ENCODE peak calls at places on chromosomes 12 and 14, in nine cellular contexts. One of them, this sample, is unnamed. For H3K9me3 and H3K4me1, the result is how much of the 10 kb centered on the place peaks cover.

GRCh38 chr14:36944307-36945010 is 227.9 kb downstream of the SLC25A21 start:
- DNase-seq in IMR-90: peak
- DNase-seq in transverse colon: no peak
- DNase-seq in heart right ventricle: no peak
- DNase-seq in heart left ventricle: no peak
- DNase-seq in cardiac muscle cell: no peak
- DNase-seq in Panc1: no peak
- DNase-seq in adrenal gland: no peak
- DNase-seq in HCT116: no peak
- DNase-seq in this sample: no peak

GRCh38 chr12:26150737-26151450 is 26.1 kb upstream of the BHLHE41 start:
- DNase-seq in transverse colon: no peak
- DNase-seq in cardiac muscle cell: peak
- DNase-seq in Panc1: no peak
- DNase-seq in heart left ventricle: no peak
- DNase-seq in HCT116: no peak
- DNase-seq in adrenal gland: no peak
- DNase-seq in IMR-90: peak
- DNase-seq in heart right ventricle: peak
- DNase-seq in this sample: no peak

GRCh38 chr12:122865268-122866231 is 30.3 kb downstream of the HIP1R start:
- DNase-seq in Panc1: no peak
- DNase-seq in heart right ventricle: no peak
- DNase-seq in IMR-90: no peak
- DNase-seq in transverse colon: no peak
- DNase-seq in heart left ventricle: peak
- DNase-seq in adrenal gland: no peak
- DNase-seq in cardiac muscle cell: no peak
- DNase-seq in HCT116: peak
- DNase-seq in this sample: peak

GRCh38 chr12:58801986-58802385 is 118.3 kb downstream of the LRIG3 start:
- DNase-seq in Panc1: no peak
- DNase-seq in heart left ventricle: no peak
- DNase-seq in heart right ventricle: no peak
- DNase-seq in adrenal gland: no peak
- DNase-seq in cardiac muscle cell: no peak
- DNase-seq in IMR-90: no peak
- DNase-seq in transverse colon: no peak
- DNase-seq in HCT116: no peak
- DNase-seq in this sample: no peak

GRCh38 chr12:3035815-3036702 is 41.1 kb upstream of the TSPAN9 start:
- DNase-seq in heart left ventricle: peak
- DNase-seq in HCT116: no peak
- DNase-seq in transverse colon: no peak
- DNase-seq in adrenal gland: no peak
- DNase-seq in heart right ventricle: no peak
- DNase-seq in Panc1: no peak
- DNase-seq in cardiac muscle cell: peak
- DNase-seq in IMR-90: peak
- DNase-seq in this sample: no peak

GRCh38 chr12:48972213-48973021 is 882 bp upstream of the WNT10B start:
- DNase-seq in adrenal gland: no peak
- DNase-seq in HCT116: no peak
- DNase-seq in heart right ventricle: no peak
- DNase-seq in transverse colon: no peak
- DNase-seq in Panc1: no peak
- DNase-seq in cardiac muscle cell: no peak
- DNase-seq in heart left ventricle: no peak
- DNase-seq in IMR-90: peak
- DNase-seq in this sample: no peak

GRCh38 chr12:1533602-1534304 is 60.6 kb downstream of the FBXL14 start:
- DNase-seq in adrenal gland: no peak
- DNase-seq in heart right ventricle: no peak
- DNase-seq in Panc1: no peak
- DNase-seq in cardiac muscle cell: no peak
- DNase-seq in IMR-90: peak
- DNase-seq in heart left ventricle: no peak
- DNase-seq in HCT116: no peak
- DNase-seq in transverse colon: peak
- DNase-seq in this sample: no peak

GRCh38 chr12:29743801-29744200 is 39.9 kb downstream of the TMTC1 start:
- DNase-seq in adrenal gland: no peak
- DNase-seq in heart right ventricle: no peak
- DNase-seq in Panc1: no peak
- DNase-seq in transverse colon: no peak
- DNase-seq in cardiac muscle cell: peak
- DNase-seq in heart left ventricle: no peak
- DNase-seq in IMR-90: peak
- DNase-seq in HCT116: no peak
- DNase-seq in this sample: no peak

GRCh38 chr12:6276936-6277615 is 33.4 kb upstream of the PLEKHG6 start:
- DNase-seq in cardiac muscle cell: no peak
- DNase-seq in HCT116: no peak
- DNase-seq in IMR-90: no peak
- DNase-seq in Panc1: no peak
- DNase-seq in heart right ventricle: no peak
- DNase-seq in heart left ventricle: no peak
- DNase-seq in adrenal gland: no peak
- DNase-seq in transverse colon: peak
- DNase-seq in this sample: peak

GRCh38 chr12:123898673-123899072 is 74.0 kb downstream of the CCDC92 start:
- DNase-seq in Panc1: no peak
- DNase-seq in heart right ventricle: no peak
- DNase-seq in transverse colon: no peak
- DNase-seq in cardiac muscle cell: no peak
- DNase-seq in adrenal gland: no peak
- DNase-seq in HCT116: no peak
- DNase-seq in heart left ventricle: no peak
- DNase-seq in IMR-90: no peak
- DNase-seq in this sample: no peak

GRCh38 chr12:68460236-68460635 is 128.1 kb upstream of the MDM1 start:
- DNase-seq in HCT116: no peak
- DNase-seq in IMR-90: no peak
- DNase-seq in adrenal gland: no peak
- DNase-seq in heart right ventricle: no peak
- DNase-seq in cardiac muscle cell: no peak
- DNase-seq in heart left ventricle: no peak
- DNase-seq in transverse colon: no peak
- DNase-seq in Panc1: no peak
- DNase-seq in this sample: no peak

GRCh38 chr14:68695326-68695768 is 97.5 kb downstream of the ZFP36L1 start:
- DNase-seq in heart right ventricle: no peak
- DNase-seq in cardiac muscle cell: peak
- DNase-seq in HCT116: peak
- DNase-seq in heart left ventricle: no peak
- DNase-seq in IMR-90: peak
- DNase-seq in Panc1: peak
- DNase-seq in transverse colon: no peak
- DNase-seq in adrenal gland: peak
- DNase-seq in this sample: peak

GRCh38 chr12:91984571-91984970 is 161.1 kb downstream of the BTG1 start:
- DNase-seq in transverse colon: no peak
- DNase-seq in adrenal gland: no peak
- DNase-seq in cardiac muscle cell: no peak
- DNase-seq in IMR-90: peak
- DNase-seq in heart left ventricle: no peak
- DNase-seq in HCT116: no peak
- DNase-seq in heart right ventricle: no peak
- DNase-seq in Panc1: no peak
- DNase-seq in this sample: no peak

GRCh38 chr12:25992026-25992782 is 33.7 kb downstream of the RASSF8 start:
- DNase-seq in heart left ventricle: no peak
- DNase-seq in adrenal gland: no peak
- DNase-seq in heart right ventricle: no peak
- DNase-seq in transverse colon: no peak
- DNase-seq in Panc1: no peak
- DNase-seq in IMR-90: no peak
- DNase-seq in HCT116: no peak
- DNase-seq in cardiac muscle cell: no peak
- DNase-seq in this sample: no peak

GRCh38 chr12:92912052-92912451 is 17.0 kb downstream of the EEA1 start:
- DNase-seq in heart left ventricle: no peak
- DNase-seq in cardiac muscle cell: no peak
- DNase-seq in transverse colon: no peak
- DNase-seq in HCT116: no peak
- DNase-seq in adrenal gland: peak
- DNase-seq in Panc1: no peak
- DNase-seq in IMR-90: peak
- DNase-seq in heart right ventricle: no peak
- DNase-seq in this sample: no peak

GRCh38 chr12:91921555-91921954 is 224.1 kb downstream of the BTG1 start:
- DNase-seq in heart right ventricle: no peak
- DNase-seq in Panc1: no peak
- DNase-seq in HCT116: no peak
- DNase-seq in IMR-90: no peak
- DNase-seq in adrenal gland: no peak
- DNase-seq in cardiac muscle cell: no peak
- DNase-seq in heart left ventricle: no peak
- DNase-seq in transverse colon: no peak
- DNase-seq in this sample: no peak

GRCh38 chr12:64189530-64189929 is 32.6 kb downstream of the KICS2 start:
- DNase-seq in HCT116: no peak
- DNase-seq in Panc1: no peak
- DNase-seq in heart left ventricle: no peak
- DNase-seq in adrenal gland: no peak
- DNase-seq in IMR-90: no peak
- DNase-seq in heart right ventricle: no peak
- DNase-seq in cardiac muscle cell: no peak
- DNase-seq in transverse colon: no peak
- DNase-seq in this sample: no peak
- H3K9me3 ChIP-seq in HCT116: under half
- H3K9me3 ChIP-seq in Panc1: under half
- H3K9me3 ChIP-seq in heart left ventricle: under half
- H3K9me3 ChIP-seq in adrenal gland: under half
- H3K9me3 ChIP-seq in IMR-90: under half
- H3K9me3 ChIP-seq in heart right ventricle: under half
- H3K9me3 ChIP-seq in cardiac muscle cell: under half
- H3K9me3 ChIP-seq in transverse colon: under half
- H3K9me3 ChIP-seq in this sample: under half

GRCh38 chr12:112482734-112483133 is 64.0 kb downstream of the PTPN11 start:
- DNase-seq in transverse colon: no peak
- DNase-seq in heart right ventricle: no peak
- DNase-seq in heart left ventricle: no peak
- DNase-seq in Panc1: no peak
- DNase-seq in HCT116: no peak
- DNase-seq in adrenal gland: no peak
- DNase-seq in IMR-90: no peak
- DNase-seq in cardiac muscle cell: no peak
- DNase-seq in this sample: no peak

GRCh38 chr12:112486361-112486760 is 67.6 kb downstream of the PTPN11 start:
- DNase-seq in cardiac muscle cell: no peak
- DNase-seq in heart left ventricle: no peak
- DNase-seq in Panc1: no peak
- DNase-seq in HCT116: no peak
- DNase-seq in adrenal gland: no peak
- DNase-seq in IMR-90: no peak
- DNase-seq in heart right ventricle: no peak
- DNase-seq in transverse colon: no peak
- DNase-seq in this sample: no peak

GRCh38 chr12:112488257-112488926 is 69.6 kb downstream of the PTPN11 start:
- DNase-seq in transverse colon: no peak
- DNase-seq in heart right ventricle: no peak
- DNase-seq in cardiac muscle cell: no peak
- DNase-seq in heart left ventricle: no peak
- DNase-seq in IMR-90: no peak
- DNase-seq in HCT116: no peak
- DNase-seq in adrenal gland: no peak
- DNase-seq in Panc1: no peak
- DNase-seq in this sample: no peak
- H3K4me1 ChIP-seq in transverse colon: under half
- H3K4me1 ChIP-seq in heart right ventricle: under half
- H3K4me1 ChIP-seq in cardiac muscle cell: under half
- H3K4me1 ChIP-seq in heart left ventricle: under half
- H3K4me1 ChIP-seq in IMR-90: under half
- H3K4me1 ChIP-seq in HCT116: under half
- H3K4me1 ChIP-seq in adrenal gland: under half
- H3K4me1 ChIP-seq in Panc1: under half
- H3K4me1 ChIP-seq in this sample: under half

DNA sequence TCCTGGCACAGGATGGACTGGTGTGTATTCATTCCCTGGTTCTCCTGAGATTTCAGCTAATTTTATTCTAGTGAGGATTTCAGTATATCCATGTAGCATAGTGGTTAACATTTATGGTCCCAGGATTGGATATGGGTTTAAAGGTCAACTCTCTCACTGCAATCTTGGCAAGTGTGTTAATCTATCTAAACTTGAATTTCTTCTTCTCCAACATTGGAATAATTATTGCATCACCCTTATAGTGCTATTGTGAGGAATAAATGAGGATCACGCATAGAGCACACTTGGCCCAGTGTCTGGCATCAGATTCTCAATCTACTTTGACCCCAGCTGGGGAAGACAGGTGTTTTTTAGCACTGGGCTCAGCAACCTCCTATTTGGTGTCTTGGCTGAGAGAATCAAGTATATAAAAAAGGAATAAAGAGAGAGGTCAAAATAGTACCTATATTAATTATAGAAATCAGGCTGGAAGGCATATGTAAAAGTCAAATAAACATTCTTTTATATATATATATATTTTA is 531.2 kb upstream of the ATP2B1 start:
- DNase-seq in IMR-90: no peak
- DNase-seq in adrenal gland: no peak
- DNase-seq in heart left ventricle: no peak
- DNase-seq in Panc1: no peak
- DNase-seq in HCT116: no peak
- DNase-seq in heart right ventricle: no peak
- DNase-seq in cardiac muscle cell: no peak
- DNase-seq in transverse colon: no peak
- DNase-seq in this sample: no peak
- TF ChIP-seq CTCF in IMR-90: no peak
- TF ChIP-seq CTCF in adrenal gland: no peak
- TF ChIP-seq CTCF in heart left ventricle: no peak
- TF ChIP-seq CTCF in Panc1: no peak
- TF ChIP-seq CTCF in HCT116: no peak
- TF ChIP-seq CTCF in heart right ventricle: no peak
- TF ChIP-seq CTCF in cardiac muscle cell: no peak
- TF ChIP-seq CTCF in transverse colon: no peak
- TF ChIP-seq CTCF in this sample: no peak

DNA sequence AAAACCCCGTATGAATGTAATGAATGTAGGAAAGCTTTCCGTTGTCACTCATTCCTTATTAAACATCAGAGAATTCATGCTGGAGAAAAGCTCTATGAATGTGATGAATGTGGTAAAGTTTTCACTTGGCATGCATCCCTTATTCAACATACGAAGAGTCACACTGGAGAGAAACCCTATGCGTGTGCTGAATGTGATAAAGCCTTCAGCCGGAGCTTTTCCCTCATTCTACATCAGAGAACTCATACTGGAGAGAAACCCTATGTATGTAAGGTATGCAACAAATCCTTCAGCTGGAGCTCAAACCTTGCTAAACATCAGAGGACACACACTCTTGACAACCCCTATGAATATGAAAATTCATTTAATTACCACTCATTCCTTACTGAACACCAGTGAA is 23.8 kb downstream of the ZNF891 start:
- DNase-seq in heart right ventricle: no peak
- DNase-seq in adrenal gland: no peak
- DNase-seq in IMR-90: no peak
- DNase-seq in cardiac muscle cell: peak
- DNase-seq in heart left ventricle: no peak
- DNase-seq in HCT116: no peak
- DNase-seq in transverse colon: no peak
- DNase-seq in Panc1: no peak
- DNase-seq in this sample: no peak
- H3K9me3 ChIP-seq in heart right ventricle: half or more
- H3K9me3 ChIP-seq in adrenal gland: under half
- H3K9me3 ChIP-seq in IMR-90: half or more
- H3K9me3 ChIP-seq in cardiac muscle cell: under half
- H3K9me3 ChIP-seq in heart left ventricle: half or more
- H3K9me3 ChIP-seq in HCT116: under half
- H3K9me3 ChIP-seq in transverse colon: half or more
- H3K9me3 ChIP-seq in Panc1: half or more
- H3K9me3 ChIP-seq in this sample: under half

This sample was measured in left lung.